ENCODE peak calls at places on chromosomes 16 and 17, in nine cellular contexts. R, I, T, G, Z, Q, A, X and U are unnamed samples. For H3K9me3, the result is how much of the 10 kb centered on the place peaks cover.

GRCh38 chr16:4933433-4933832 is 3.5 kb downstream of the PPL start:
- DNase-seq in R (no peak), I (no peak), T (no peak), G (no peak), Z (no peak), Q (no peak), A (no peak), X (no peak), U (no peak)

GRCh38 chr17:48441231-48441711 is 11.3 kb upstream of the SKAP1 start:
- DNase-seq in R (no peak), I (no peak), T (no peak), G (no peak), Z (no peak), Q (peak), A (no peak), X (no peak), U (no peak)

GRCh38 chr17:35089846-35090193 is 26.3 kb upstream of the RFFL start:
- DNase-seq in R (no peak), I (no peak), T (no peak), G (no peak), Z (peak), Q (no peak), A (peak), X (no peak), U (no peak)

GRCh38 chr17:48526986-48527741 is 3.6 kb downstream of the HOXB1 start:
- DNase-seq in R (peak), I (no peak), T (no peak), G (no peak), Z (no peak), Q (no peak), A (no peak), X (peak), U (no peak)

GRCh38 chr17:61400058-61400785 is 579 bp downstream of the TBX2 start:
- DNase-seq in R (peak), I (no peak), T (no peak), G (peak), Z (no peak), Q (no peak), A (no peak), X (peak), U (no peak)

GRCh38 chr17:13671771-13672170 is 70.0 kb upstream of the HS3ST3A1 start:
- DNase-seq in R (no peak), I (no peak), T (no peak), G (no peak), Z (no peak), Q (no peak), A (no peak), X (no peak), U (no peak)

GRCh38 chr16:31274831-31275816 is 15.3 kb downstream of the ITGAM start:
- DNase-seq in R (no peak), I (no peak), T (no peak), G (no peak), Z (no peak), Q (no peak), A (no peak), X (no peak), U (no peak)

GRCh38 chr17:81832608-81833159 is 407 bp downstream of the MCRIP1 start:
- DNase-seq in R (peak), I (no peak), T (no peak), G (no peak), Z (peak), Q (no peak), A (no peak), X (peak), U (no peak)

GRCh38 chr16:28878083-28878926 is at the start of gene ATP2A1:
- DNase-seq in R (no peak), I (no peak), T (no peak), G (no peak), Z (no peak), Q (no peak), A (no peak), X (no peak), U (no peak)

GRCh38 chr17:32504166-32504990 is 17.6 kb downstream of the CDK5R1 start:
- DNase-seq in R (no peak), I (no peak), T (no peak), G (no peak), Z (no peak), Q (no peak), A (no peak), X (no peak), U (no peak)

GRCh38 chr17:12512712-12513355 is 152.9 kb upstream of the MYOCD start:
- DNase-seq in R (no peak), I (no peak), T (no peak), G (no peak), Z (no peak), Q (no peak), A (no peak), X (no peak), U (no peak)

GRCh38 chr17:46947236-46947635 is 24.3 kb downstream of the GOSR2 start:
- DNase-seq in R (no peak), I (no peak), T (no peak), G (no peak), Z (no peak), Q (no peak), A (no peak), X (no peak), U (no peak)

GRCh38 chr16:72856797-72857196 is 191.1 kb downstream of the ZFHX3 start:
- DNase-seq in R (peak), I (no peak), T (no peak), G (no peak), Z (no peak), Q (no peak), A (no peak), X (peak), U (no peak)

GRCh38 chr17:20091161-20092029 is 82.2 kb downstream of the SPECC1 start:
- DNase-seq in R (no peak), I (no peak), T (no peak), G (no peak), Z (no peak), Q (no peak), A (no peak), X (no peak), U (no peak)

GRCh38 chr17:48996696-48997102 is 486 bp upstream of the IGF2BP1 start:
- DNase-seq in R (no peak), I (no peak), T (peak), G (no peak), Z (no peak), Q (no peak), A (no peak), X (no peak), U (no peak)

GRCh38 chr17:77958716-77959215 is 263 bp downstream of the TNRC6C start:
- DNase-seq in R (no peak), I (no peak), T (no peak), G (no peak), Z (no peak), Q (no peak), A (no peak), X (no peak), U (no peak)

GRCh38 chr17:67281053-67281452 is 36.1 kb upstream of the HELZ start:
- DNase-seq in R (no peak), I (no peak), T (no peak), G (no peak), Z (no peak), Q (no peak), A (no peak), X (no peak), U (no peak)

GRCh38 chr16:24700549-24701392 is 28.7 kb upstream of the TNRC6A start:
- DNase-seq in R (no peak), I (peak), T (peak), G (peak), Z (peak), Q (no peak), A (peak), X (peak), U (peak)

GRCh38 chr16:85126731-85127662 is 14.7 kb upstream of the CIBAR2 start:
- DNase-seq in R (peak), I (no peak), T (no peak), G (no peak), Z (peak), Q (no peak), A (no peak), X (peak), U (no peak)

GRCh38 chr16:27270389-27270788 is 1.8 kb upstream of the NSMCE1 start:
- DNase-seq in R (no peak), I (no peak), T (no peak), G (no peak), Z (no peak), Q (no peak), A (no peak), X (no peak), U (peak)

GRCh38 chr16:67801889-67802288 is 4.5 kb downstream of the RANBP10 start:
- DNase-seq in R (no peak), I (no peak), T (no peak), G (no peak), Z (no peak), Q (peak), A (no peak), X (no peak), U (no peak)

GRCh38 chr17:80826955-80827645 is 164.5 kb upstream of the CHMP6 start:
- DNase-seq in R (no peak), I (no peak), T (peak), G (peak), Z (no peak), Q (no peak), A (no peak), X (peak), U (no peak)

GRCh38 chr16:77077523-77077922 is 113.5 kb upstream of the MON1B start:
- DNase-seq in R (no peak), I (no peak), T (no peak), G (no peak), Z (no peak), Q (no peak), A (no peak), X (no peak), U (no peak)

GRCh38 chr17:64599187-64599676 is 62.9 kb downstream of the SMURF2 start:
- DNase-seq in R (no peak), I (peak), T (no peak), G (no peak), Z (peak), Q (no peak), A (peak), X (no peak), U (no peak)
- TF ChIP-seq POLR2AphosphoS5 in R (no peak), I (no peak), T (no peak), G (no peak), Z (peak), Q (no peak), A (no peak), X (peak), U (no peak)

GRCh38 chr16:56981729-56982271 is 7.6 kb upstream of the NLRC5 start:
- DNase-seq in R (no peak), I (no peak), T (no peak), G (no peak), Z (no peak), Q (no peak), A (no peak), X (no peak), U (no peak)
- H3K9me3 ChIP-seq in R (under half), I (under half), T (under half), G (under half), Z (under half), Q (under half), A (under half), X (under half), U (under half)

GRCh38 chr17:76673729-76674128 is 30.2 kb upstream of the ST6GALNAC1 start:
- DNase-seq in R (no peak), I (no peak), T (no peak), G (no peak), Z (no peak), Q (no peak), A (no peak), X (peak), U (no peak)

GRCh38 chr17:76671912-76672262 is 28.3 kb upstream of the ST6GALNAC1 start:
- DNase-seq in R (no peak), I (no peak), T (no peak), G (no peak), Z (no peak), Q (no peak), A (no peak), X (no peak), U (no peak)

GRCh38 chr17:76671123-76671911 is 27.8 kb upstream of the ST6GALNAC1 start:
- DNase-seq in R (peak), I (peak), T (peak), G (peak), Z (peak), Q (peak), A (peak), X (peak), U (peak)

GRCh38 chr17:76672892-76673291 is 29.3 kb upstream of the ST6GALNAC1 start:
- DNase-seq in R (no peak), I (no peak), T (no peak), G (no peak), Z (no peak), Q (no peak), A (no peak), X (no peak), U (no peak)

GRCh38 chr17:76672270-76672851 is 28.8 kb upstream of the ST6GALNAC1 start:
- DNase-seq in R (no peak), I (no peak), T (no peak), G (no peak), Z (no peak), Q (no peak), A (peak), X (no peak), U (no peak)
- TF ChIP-seq EP300 in R (no peak), I (no peak), T (no peak), G (no peak), Z (no peak), Q (no peak), A (no peak), X (no peak), U (no peak)

GRCh38 chr17:1420981-1421380 is 21.0 kb upstream of the YWHAE start:
- DNase-seq in R (no peak), I (no peak), T (no peak), G (no peak), Z (no peak), Q (no peak), A (no peak), X (no peak), U (no peak)

GRCh38 chr17:1421470-1421869 is 21.4 kb upstream of the YWHAE start:
- DNase-seq in R (no peak), I (no peak), T (no peak), G (no peak), Z (no peak), Q (no peak), A (no peak), X (no peak), U (no peak)

GRCh38 chr17:1420163-1420562 is 20.1 kb upstream of the YWHAE start:
- DNase-seq in R (no peak), I (no peak), T (no peak), G (no peak), Z (no peak), Q (no peak), A (no peak), X (no peak), U (no peak)

GRCh38 chr17:1422907-1423306 is 22.9 kb upstream of the YWHAE start:
- DNase-seq in R (no peak), I (no peak), T (no peak), G (no peak), Z (no peak), Q (no peak), A (no peak), X (no peak), U (no peak)

DNA sequence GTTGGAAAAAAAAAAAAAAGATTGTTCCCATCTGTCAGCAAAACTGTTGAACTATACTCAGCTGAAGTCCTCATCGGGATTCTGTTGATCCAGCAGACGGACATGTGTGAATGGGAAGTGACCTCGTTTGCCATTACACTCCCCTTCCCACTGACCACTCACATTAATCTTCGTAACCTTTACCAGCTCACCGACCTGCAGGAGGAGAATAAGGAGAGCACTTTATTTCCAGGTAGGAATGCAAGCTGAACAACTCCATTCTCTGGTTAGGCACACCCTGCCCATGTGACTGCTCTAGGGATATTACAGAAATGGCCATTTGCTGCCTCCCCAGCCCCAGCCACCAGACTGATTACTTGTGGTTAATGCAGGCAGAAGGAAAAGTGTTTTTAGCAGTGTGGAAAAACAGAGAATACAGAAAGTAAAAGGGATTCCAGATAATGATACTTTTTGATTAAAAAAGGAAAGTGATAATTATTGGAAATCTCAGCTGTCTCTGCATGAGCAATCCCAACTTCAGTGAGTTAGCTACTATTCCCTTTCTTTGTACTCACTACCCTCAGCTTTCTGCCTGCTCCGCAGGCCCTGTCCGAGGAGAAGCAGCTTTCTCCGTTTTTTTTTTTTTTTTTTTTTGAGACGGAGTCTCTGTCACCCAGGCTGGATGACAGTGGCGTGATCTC is 23.6 kb upstream of the YWHAE start:
- DNase-seq in R (no peak), I (no peak), T (no peak), G (no peak), Z (no peak), Q (no peak), A (no peak), X (no peak), U (no peak)
- TF ChIP-seq POLR2AphosphoS5 in R (no peak), I (no peak), T (no peak), G (no peak), Z (no peak), Q (no peak), A (no peak), X (no peak), U (no peak)

DNA sequence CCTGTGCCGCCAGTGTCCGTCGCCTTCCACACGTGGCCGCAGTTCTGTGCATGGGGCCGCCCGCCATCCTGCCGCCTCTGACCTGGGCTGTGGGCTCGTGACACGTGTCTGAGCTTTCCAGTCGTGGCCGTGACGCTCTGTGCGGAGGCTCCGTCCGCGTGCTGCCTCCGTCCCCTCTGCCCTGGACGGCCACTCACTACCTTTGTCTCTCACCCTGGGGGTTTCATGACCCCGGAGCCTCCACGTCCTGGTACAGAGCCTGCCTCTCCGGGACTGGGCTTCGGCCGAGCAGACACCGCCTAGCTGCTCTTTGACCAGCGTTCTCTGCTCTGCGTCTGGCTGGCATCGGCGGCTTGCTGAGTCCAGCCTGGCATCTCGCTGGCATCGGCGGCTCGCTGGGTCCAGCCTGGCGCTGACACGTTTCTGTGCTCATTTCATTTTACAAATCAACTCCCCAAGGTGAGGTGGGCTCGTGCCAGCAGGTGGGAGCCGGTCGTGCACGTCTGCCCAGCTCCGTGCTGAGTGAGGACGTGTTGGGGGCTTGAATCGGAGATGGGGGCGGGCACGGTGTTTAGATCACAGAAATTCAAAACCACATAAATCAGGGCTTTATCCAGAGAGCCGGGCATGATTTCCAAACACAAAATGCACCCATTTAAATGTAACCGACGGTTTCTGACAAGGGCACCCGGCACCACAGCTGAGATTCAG is 44.3 kb upstream of the GNG13 start:
- DNase-seq in R (no peak), I (no peak), T (no peak), G (peak), Z (no peak), Q (no peak), A (no peak), X (no peak), U (no peak)
- H3K9me3 ChIP-seq in R (under half), I (under half), T (under half), G (under half), Z (under half), Q (under half), A (under half), X (under half), U (under half)

GRCh38 chr16:81143921-81144471 is 47.8 kb upstream of the GCSH start:
- DNase-seq in R (no peak), I (no peak), T (no peak), G (no peak), Z (no peak), Q (no peak), A (no peak), X (no peak), U (no peak)
- TF ChIP-seq EP300 in R (no peak), I (no peak), T (no peak), G (no peak), Z (no peak), Q (no peak), A (no peak), X (no peak), U (no peak)